ENCODE peak calls at places on chromosome 20, in four cellular contexts. G is COLO829, B is H9, F is GM23248. M is an unnamed sample.
A peak's percentile ranks its signal among the peaks of the same experiment; 100 is the strongest.

GRCh38 chr20:64063389-64064144 is 569 bp downstream of the TCEA2 start:
- DNase-seq in B (no peak), F (peak; percentile 72), G (no peak), M (peak; percentile 54)

GRCh38 chr20:58722877-58723627 is 30.5 kb downstream of the NPEPL1 start:
- DNase-seq in G (no peak), B (no peak), F (no peak), M (no peak)

GRCh38 chr20:25103526-25103925 is 21.6 kb upstream of the VSX1 start:
- DNase-seq in F (no peak), B (no peak), G (no peak), M (no peak)

GRCh38 chr20:52196845-52197244 is 5.3 kb upstream of the ZFP64 start:
- DNase-seq in B (no peak), F (no peak), G (no peak), M (no peak)

GRCh38 chr20:52824494-52825216 is 147.5 kb upstream of the TSHZ2 start:
- DNase-seq in B (no peak), G (no peak), F (no peak), M (no peak)

GRCh38 chr20:16475225-16475624 is 98.0 kb downstream of the KIF16B start:
- DNase-seq in F (peak; percentile 13), B (no peak), G (no peak), M (peak; percentile 12)

GRCh38 chr20:63384336-63384735 is 23.2 kb upstream of the CHRNA4 start:
- DNase-seq in G (no peak), F (no peak), B (no peak), M (no peak)

GRCh38 chr20:6094565-6094964 is 28.3 kb downstream of the FERMT1 start:
- DNase-seq in F (no peak), G (no peak), B (no peak), M (no peak)

GRCh38 chr20:64142546-64142945 is 21.7 kb upstream of the MYT1 start:
- DNase-seq in B (no peak), G (no peak), F (no peak), M (no peak)

GRCh38 chr20:11540558-11540957 is 377.1 kb upstream of the BTBD3 start:
- DNase-seq in G (no peak), F (no peak), B (peak; percentile 44), M (no peak)

GRCh38 chr20:64176548-64177419 is 12.5 kb downstream of the MYT1 start:
- DNase-seq in F (no peak), B (no peak), G (no peak), M (no peak)

GRCh38 chr20:51747182-51747911 is 20.8 kb downstream of the ATP9A start:
- DNase-seq in B (no peak), F (no peak), G (no peak), M (no peak)

GRCh38 chr20:48648482-48649051 is 179.2 kb downstream of the PREX1 start:
- DNase-seq in G (no peak), B (no peak), F (no peak), M (no peak)

GRCh38 chr20:50788045-50788867 is 6.6 kb upstream of the BCAS4 start:
- DNase-seq in F (peak; percentile 85), B (no peak), G (no peak), M (peak; percentile 88)

GRCh38 chr20:9916776-9917175 is 77.9 kb upstream of the PAK5 start:
- DNase-seq in G (no peak), F (no peak), B (no peak), M (no peak)

GRCh38 chr20:26209171-26209941 is 512.7 kb upstream of the ZNF337 start:
- DNase-seq in F (peak; percentile 33), G (no peak), B (peak; percentile 43), M (peak; percentile 27)

GRCh38 chr20:21099653-21100589 is 6.2 kb downstream of the LINC00237 start:
- DNase-seq in G (no peak), F (no peak), B (peak; percentile 52), M (peak; percentile 53)

GRCh38 chr20:48295966-48296421 is 510.7 kb upstream of the SULF2 start:
- DNase-seq in B (no peak), G (no peak), F (peak; percentile 82), M (peak; percentile 10)

GRCh38 chr20:62632575-62632974 is 9.7 kb upstream of the SLCO4A1 start:
- DNase-seq in G (no peak), B (no peak), F (no peak), M (no peak)

GRCh38 chr20:3751664-3752385 is 15.7 kb downstream of the ADISSP start:
- DNase-seq in G (no peak), B (peak; percentile 95), F (no peak), M (peak; percentile 58)

GRCh38 chr20:32963176-32963575 is 41.1 kb downstream of the SUN5 start:
- DNase-seq in F (no peak), G (no peak), B (no peak), M (no peak)

GRCh38 chr20:3039426-3039825 is 4.0 kb upstream of the GNRH2 start:
- DNase-seq in B (no peak), G (no peak), F (no peak), M (no peak)

GRCh38 chr20:16351415-16351814 is 221.8 kb downstream of the KIF16B start:
- DNase-seq in G (no peak), B (no peak), F (no peak), M (no peak)

GRCh38 chr20:50728981-50729874 is 2.2 kb upstream of the PARD6B start:
- DNase-seq in B (peak; percentile 31), G (no peak), F (peak; percentile 46), M (no peak)

GRCh38 chr20:64214952-64215351 is 40.6 kb upstream of the PCMTD2 start:
- DNase-seq in F (no peak), G (no peak), B (no peak), M (no peak)

GRCh38 chr20:59784365-59785117 is 148.9 kb downstream of the SYCP2 start:
- DNase-seq in B (peak; percentile 19), F (no peak), G (no peak), M (no peak)

GRCh38 chr20:53258741-53259140 is 286.6 kb downstream of the TSHZ2 start:
- DNase-seq in G (no peak), F (no peak), B (no peak), M (no peak)

GRCh38 chr20:22744341-22745193 is 160.2 kb upstream of the FOXA2 start:
- DNase-seq in B (no peak), F (no peak), G (no peak), M (peak; percentile 40)

GRCh38 chr20:51697119-51697826 is 70.9 kb downstream of the ATP9A start:
- DNase-seq in B (no peak), F (no peak), G (no peak), M (no peak)

GRCh38 chr20:1499528-1500420 is 8.6 kb upstream of the SIRPB2 start:
- DNase-seq in B (no peak), G (no peak), F (no peak), M (no peak)

GRCh38 chr20:10972219-10972860 is 298.5 kb upstream of the JAG1 start:
- DNase-seq in F (no peak), B (no peak), G (no peak), M (no peak)